ENCODE peak calls at places on chromosomes 11 and 22, in eight cellular contexts. One of them, this sample, is unnamed.

GRCh38 chr11:74791333-74792100 is 42.9 kb downstream of the RNF169 start:
- DNase-seq in OCI-M1: no peak
- DNase-seq in heart right ventricle: no peak
- DNase-seq in non-pigmented ciliary epithelial cell: no peak
- DNase-seq in T follicular helper cell: no peak
- DNase-seq in iPS-NIHi11: no peak
- DNase-seq in A172: no peak
- DNase-seq in hypothalamus: no peak
- DNase-seq in this sample: no peak

GRCh38 chr11:118735203-118735602 is 55.8 kb upstream of the TREH start:
- DNase-seq in T follicular helper cell: no peak
- DNase-seq in iPS-NIHi11: no peak
- DNase-seq in non-pigmented ciliary epithelial cell: no peak
- DNase-seq in OCI-M1: no peak
- DNase-seq in hypothalamus: no peak
- DNase-seq in heart right ventricle: no peak
- DNase-seq in A172: no peak
- DNase-seq in this sample: no peak

GRCh38 chr11:45885921-45886721 is 670 bp downstream of the MAPK8IP1 start:
- DNase-seq in OCI-M1: no peak
- DNase-seq in T follicular helper cell: no peak
- DNase-seq in heart right ventricle: no peak
- DNase-seq in non-pigmented ciliary epithelial cell: no peak
- DNase-seq in A172: no peak
- DNase-seq in iPS-NIHi11: peak; percentile 75
- DNase-seq in hypothalamus: no peak
- DNase-seq in this sample: no peak

GRCh38 chr11:102882389-102883024 is 7.7 kb upstream of the MMP12 start:
- DNase-seq in T follicular helper cell: no peak
- DNase-seq in iPS-NIHi11: no peak
- DNase-seq in A172: no peak
- DNase-seq in OCI-M1: no peak
- DNase-seq in non-pigmented ciliary epithelial cell: no peak
- DNase-seq in hypothalamus: no peak
- DNase-seq in heart right ventricle: no peak
- DNase-seq in this sample: no peak

GRCh38 chr11:48111941-48112340 is 104.7 kb upstream of the OR4B1 start:
- DNase-seq in T follicular helper cell: no peak
- DNase-seq in heart right ventricle: no peak
- DNase-seq in non-pigmented ciliary epithelial cell: no peak
- DNase-seq in A172: no peak
- DNase-seq in OCI-M1: no peak
- DNase-seq in iPS-NIHi11: no peak
- DNase-seq in hypothalamus: no peak
- DNase-seq in this sample: no peak

GRCh38 chr22:50701428-50702154 is 29.0 kb downstream of the SHANK3 start:
- DNase-seq in heart right ventricle: no peak
- DNase-seq in hypothalamus: no peak
- DNase-seq in A172: no peak
- DNase-seq in T follicular helper cell: no peak
- DNase-seq in iPS-NIHi11: no peak
- DNase-seq in non-pigmented ciliary epithelial cell: no peak
- DNase-seq in OCI-M1: no peak
- DNase-seq in this sample: no peak

GRCh38 chr11:8286886-8287285 is 23.2 kb upstream of the LMO1 start:
- DNase-seq in hypothalamus: no peak
- DNase-seq in OCI-M1: no peak
- DNase-seq in T follicular helper cell: no peak
- DNase-seq in iPS-NIHi11: no peak
- DNase-seq in A172: no peak
- DNase-seq in heart right ventricle: no peak
- DNase-seq in non-pigmented ciliary epithelial cell: no peak
- DNase-seq in this sample: no peak

GRCh38 chr22:49825944-49826602 is 1.6 kb downstream of the BRD1 start:
- DNase-seq in heart right ventricle: no peak
- DNase-seq in iPS-NIHi11: no peak
- DNase-seq in hypothalamus: no peak
- DNase-seq in A172: no peak
- DNase-seq in T follicular helper cell: peak; percentile 54
- DNase-seq in OCI-M1: peak; percentile 50
- DNase-seq in non-pigmented ciliary epithelial cell: no peak
- DNase-seq in this sample: no peak

GRCh38 chr11:5282652-5283051 is 12.9 kb upstream of the HBE1 start:
- DNase-seq in A172: no peak
- DNase-seq in T follicular helper cell: no peak
- DNase-seq in heart right ventricle: no peak
- DNase-seq in iPS-NIHi11: no peak
- DNase-seq in non-pigmented ciliary epithelial cell: no peak
- DNase-seq in hypothalamus: no peak
- DNase-seq in OCI-M1: no peak
- DNase-seq in this sample: no peak